ENCODE peak calls at places on chromosome 11, in ten cellular contexts. One of them, this sample, is unnamed.

GRCh38 chr11:1757861-1758610 is 5.7 kb downstream of the CTSD start:
- DNase-seq in thoracic aorta: no peak
- DNase-seq in tibial nerve: no peak
- DNase-seq in stomach: no peak
- DNase-seq in coronary artery: no peak
- DNase-seq in fibroblast of villous mesenchyme: no peak
- DNase-seq in GM23338: no peak
- DNase-seq in GM10248: no peak
- DNase-seq in fibroblast of the aortic adventitia: no peak
- DNase-seq in kidney: peak; percentile 81
- DNase-seq in this sample: no peak

GRCh38 chr11:119315139-119316016 is 1.6 kb downstream of the MCAM start:
- DNase-seq in coronary artery: no peak
- DNase-seq in fibroblast of the aortic adventitia: no peak
- DNase-seq in kidney: no peak
- DNase-seq in tibial nerve: no peak
- DNase-seq in fibroblast of villous mesenchyme: no peak
- DNase-seq in thoracic aorta: no peak
- DNase-seq in stomach: no peak
- DNase-seq in GM23338: peak; percentile 73
- DNase-seq in GM10248: no peak
- DNase-seq in this sample: no peak

GRCh38 chr11:69463181-69463891 is 18.1 kb upstream of the LINC01488 start:
- DNase-seq in thoracic aorta: no peak
- DNase-seq in GM23338: peak; percentile 65
- DNase-seq in kidney: peak; percentile 66
- DNase-seq in tibial nerve: no peak
- DNase-seq in stomach: no peak
- DNase-seq in coronary artery: no peak
- DNase-seq in fibroblast of villous mesenchyme: peak; percentile 73
- DNase-seq in fibroblast of the aortic adventitia: peak; percentile 77
- DNase-seq in GM10248: no peak
- DNase-seq in this sample: peak; percentile 44

GRCh38 chr11:103110406-103110805 is 1.2 kb downstream of the DYNC2H1 start:
- DNase-seq in kidney: no peak
- DNase-seq in tibial nerve: no peak
- DNase-seq in fibroblast of villous mesenchyme: peak; percentile 61
- DNase-seq in thoracic aorta: no peak
- DNase-seq in GM23338: no peak
- DNase-seq in fibroblast of the aortic adventitia: peak; percentile 77
- DNase-seq in coronary artery: no peak
- DNase-seq in GM10248: no peak
- DNase-seq in stomach: no peak
- DNase-seq in this sample: no peak

GRCh38 chr11:108561535-108561991 is 32.0 kb downstream of the EXPH5 start:
- DNase-seq in GM10248: no peak
- DNase-seq in coronary artery: no peak
- DNase-seq in GM23338: no peak
- DNase-seq in kidney: no peak
- DNase-seq in fibroblast of villous mesenchyme: peak; percentile 40
- DNase-seq in stomach: no peak
- DNase-seq in fibroblast of the aortic adventitia: peak; percentile 59
- DNase-seq in thoracic aorta: no peak
- DNase-seq in tibial nerve: no peak
- DNase-seq in this sample: no peak

GRCh38 chr11:79436911-79437273 is 3.9 kb downstream of the TENM4 start:
- DNase-seq in coronary artery: no peak
- DNase-seq in tibial nerve: no peak
- DNase-seq in fibroblast of the aortic adventitia: no peak
- DNase-seq in thoracic aorta: no peak
- DNase-seq in kidney: no peak
- DNase-seq in GM23338: peak; percentile 56
- DNase-seq in GM10248: no peak
- DNase-seq in fibroblast of villous mesenchyme: no peak
- DNase-seq in stomach: no peak
- DNase-seq in this sample: no peak

GRCh38 chr11:79174045-79175008 is 266.5 kb downstream of the TENM4 start:
- DNase-seq in stomach: no peak
- DNase-seq in coronary artery: no peak
- DNase-seq in fibroblast of the aortic adventitia: peak; percentile 9
- DNase-seq in GM10248: no peak
- DNase-seq in fibroblast of villous mesenchyme: no peak
- DNase-seq in tibial nerve: no peak
- DNase-seq in GM23338: peak; percentile 45
- DNase-seq in thoracic aorta: no peak
- DNase-seq in kidney: no peak
- DNase-seq in this sample: no peak

GRCh38 chr11:32198053-32198452 is 107.2 kb downstream of the RCN1 start:
- DNase-seq in tibial nerve: no peak
- DNase-seq in stomach: no peak
- DNase-seq in kidney: no peak
- DNase-seq in fibroblast of villous mesenchyme: no peak
- DNase-seq in GM23338: peak; percentile 39
- DNase-seq in GM10248: no peak
- DNase-seq in thoracic aorta: no peak
- DNase-seq in coronary artery: no peak
- DNase-seq in fibroblast of the aortic adventitia: no peak
- DNase-seq in this sample: no peak

GRCh38 chr11:108788565-108789199 is 123.8 kb downstream of the DDX10 start:
- DNase-seq in kidney: no peak
- DNase-seq in stomach: no peak
- DNase-seq in tibial nerve: no peak
- DNase-seq in GM10248: peak; percentile 24
- DNase-seq in fibroblast of villous mesenchyme: peak; percentile 51
- DNase-seq in thoracic aorta: no peak
- DNase-seq in fibroblast of the aortic adventitia: peak; percentile 59
- DNase-seq in coronary artery: no peak
- DNase-seq in GM23338: peak; percentile 75
- DNase-seq in this sample: no peak

GRCh38 chr11:114239632-114240224 is 56.5 kb upstream of the NNMT start:
- DNase-seq in thoracic aorta: no peak
- DNase-seq in fibroblast of the aortic adventitia: no peak
- DNase-seq in stomach: no peak
- DNase-seq in tibial nerve: no peak
- DNase-seq in fibroblast of villous mesenchyme: no peak
- DNase-seq in GM23338: no peak
- DNase-seq in kidney: no peak
- DNase-seq in coronary artery: no peak
- DNase-seq in GM10248: no peak
- DNase-seq in this sample: no peak
- TF ChIP-seq CTCF in thoracic aorta: no peak
- TF ChIP-seq CTCF in fibroblast of the aortic adventitia: no peak
- TF ChIP-seq CTCF in stomach: no peak
- TF ChIP-seq CTCF in tibial nerve: no peak
- TF ChIP-seq CTCF in fibroblast of villous mesenchyme: no peak
- TF ChIP-seq CTCF in GM23338: no peak
- TF ChIP-seq CTCF in kidney: no peak
- TF ChIP-seq CTCF in coronary artery: no peak
- TF ChIP-seq CTCF in GM10248: no peak
- TF ChIP-seq CTCF in this sample: no peak

DNA sequence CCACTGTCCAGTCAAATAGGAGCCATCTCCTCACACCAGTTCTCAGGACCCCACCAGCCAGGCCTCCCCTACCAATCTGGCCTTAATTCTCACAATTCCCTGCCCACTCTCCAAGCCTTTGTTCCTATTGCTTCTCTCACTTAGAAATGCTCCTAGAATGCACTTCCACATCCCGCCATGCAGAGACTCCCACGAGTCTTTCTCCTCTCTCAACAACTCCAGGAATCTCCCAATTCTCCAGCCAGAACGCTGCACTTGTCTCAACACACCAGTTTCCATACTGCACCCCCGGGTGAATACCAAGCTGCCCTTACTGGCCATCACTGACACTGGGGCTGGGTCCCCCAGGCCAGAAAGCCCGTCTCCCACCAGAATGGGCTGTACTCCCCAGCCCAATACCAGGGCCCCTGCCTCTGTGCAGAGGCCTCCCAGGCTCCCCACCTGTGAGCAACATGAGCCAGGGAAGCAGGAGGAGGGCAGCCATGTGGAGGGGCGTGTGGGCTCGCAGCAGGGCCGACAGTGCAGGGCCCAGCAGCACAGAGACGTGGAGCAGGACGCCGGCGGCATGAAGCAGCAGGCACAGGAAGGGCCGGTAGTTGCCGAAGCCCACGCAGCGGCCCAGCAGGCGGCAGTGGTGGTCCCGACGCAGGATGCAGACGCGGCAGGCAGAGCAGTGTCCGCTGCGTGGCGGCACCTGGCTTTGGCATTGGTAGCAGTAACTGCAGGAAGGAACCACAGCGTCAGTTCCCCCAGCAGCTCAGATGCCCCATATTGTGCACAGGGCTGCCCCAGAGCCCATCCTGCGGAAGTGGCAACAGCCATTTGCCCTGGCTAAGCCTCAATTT is 2.4 kb downstream of the ZDHHC24 start:
- DNase-seq in fibroblast of villous mesenchyme: peak; percentile 53
- DNase-seq in GM23338: peak; percentile 80
- DNase-seq in fibroblast of the aortic adventitia: peak; percentile 29
- DNase-seq in thoracic aorta: no peak
- DNase-seq in kidney: peak; percentile 87
- DNase-seq in stomach: peak; percentile 47
- DNase-seq in tibial nerve: no peak
- DNase-seq in GM10248: peak; percentile 72
- DNase-seq in coronary artery: no peak
- DNase-seq in this sample: no peak
- TF ChIP-seq CTCF in fibroblast of villous mesenchyme: peak; percentile 59
- TF ChIP-seq CTCF in GM23338: peak; percentile 71
- TF ChIP-seq CTCF in fibroblast of the aortic adventitia: peak; percentile 64
- TF ChIP-seq CTCF in thoracic aorta: peak; percentile 23
- TF ChIP-seq CTCF in kidney: peak; percentile 32
- TF ChIP-seq CTCF in stomach: no peak
- TF ChIP-seq CTCF in tibial nerve: peak; percentile 14
- TF ChIP-seq CTCF in GM10248: peak; percentile 66
- TF ChIP-seq CTCF in coronary artery: no peak
- TF ChIP-seq CTCF in this sample: peak; percentile 35

GRCh38 chr11:3214420-3214699 is 4.3 kb downstream of the MRGPRG start:
- DNase-seq in kidney: no peak
- DNase-seq in fibroblast of villous mesenchyme: no peak
- DNase-seq in tibial nerve: no peak
- DNase-seq in GM10248: no peak
- DNase-seq in GM23338: no peak
- DNase-seq in stomach: no peak
- DNase-seq in thoracic aorta: no peak
- DNase-seq in fibroblast of the aortic adventitia: no peak
- DNase-seq in coronary artery: no peak
- DNase-seq in this sample: no peak

GRCh38 chr11:3213659-3214419 is 4.8 kb downstream of the MRGPRG start:
- DNase-seq in kidney: peak; percentile 29
- DNase-seq in GM23338: peak; percentile 38
- DNase-seq in fibroblast of villous mesenchyme: no peak
- DNase-seq in fibroblast of the aortic adventitia: no peak
- DNase-seq in tibial nerve: peak; percentile 8
- DNase-seq in thoracic aorta: no peak
- DNase-seq in stomach: no peak
- DNase-seq in coronary artery: no peak
- DNase-seq in GM10248: no peak
- DNase-seq in this sample: no peak

GRCh38 chr11:3215346-3216026 is 3.1 kb downstream of the MRGPRG start:
- DNase-seq in GM10248: no peak
- DNase-seq in GM23338: no peak
- DNase-seq in stomach: no peak
- DNase-seq in thoracic aorta: no peak
- DNase-seq in fibroblast of villous mesenchyme: no peak
- DNase-seq in coronary artery: no peak
- DNase-seq in kidney: peak; percentile 46
- DNase-seq in fibroblast of the aortic adventitia: no peak
- DNase-seq in tibial nerve: peak; percentile 9
- DNase-seq in this sample: no peak

GRCh38 chr11:3217751-3218482 is 696 bp downstream of the MRGPRG start:
- DNase-seq in coronary artery: no peak
- DNase-seq in tibial nerve: no peak
- DNase-seq in fibroblast of villous mesenchyme: no peak
- DNase-seq in thoracic aorta: no peak
- DNase-seq in stomach: no peak
- DNase-seq in fibroblast of the aortic adventitia: no peak
- DNase-seq in GM23338: no peak
- DNase-seq in GM10248: no peak
- DNase-seq in kidney: peak; percentile 77
- DNase-seq in this sample: no peak

GRCh38 chr11:3216027-3216525 is 2.5 kb downstream of the MRGPRG start:
- DNase-seq in thoracic aorta: no peak
- DNase-seq in stomach: no peak
- DNase-seq in fibroblast of the aortic adventitia: no peak
- DNase-seq in fibroblast of villous mesenchyme: no peak
- DNase-seq in tibial nerve: no peak
- DNase-seq in coronary artery: no peak
- DNase-seq in GM23338: no peak
- DNase-seq in kidney: no peak
- DNase-seq in GM10248: no peak
- DNase-seq in this sample: no peak
- TF ChIP-seq CTCF in thoracic aorta: no peak
- TF ChIP-seq CTCF in stomach: no peak
- TF ChIP-seq CTCF in fibroblast of the aortic adventitia: no peak
- TF ChIP-seq CTCF in fibroblast of villous mesenchyme: no peak
- TF ChIP-seq CTCF in tibial nerve: no peak
- TF ChIP-seq CTCF in coronary artery: no peak
- TF ChIP-seq CTCF in GM23338: no peak
- TF ChIP-seq CTCF in kidney: no peak
- TF ChIP-seq CTCF in GM10248: no peak
- TF ChIP-seq CTCF in this sample: no peak

DNA sequence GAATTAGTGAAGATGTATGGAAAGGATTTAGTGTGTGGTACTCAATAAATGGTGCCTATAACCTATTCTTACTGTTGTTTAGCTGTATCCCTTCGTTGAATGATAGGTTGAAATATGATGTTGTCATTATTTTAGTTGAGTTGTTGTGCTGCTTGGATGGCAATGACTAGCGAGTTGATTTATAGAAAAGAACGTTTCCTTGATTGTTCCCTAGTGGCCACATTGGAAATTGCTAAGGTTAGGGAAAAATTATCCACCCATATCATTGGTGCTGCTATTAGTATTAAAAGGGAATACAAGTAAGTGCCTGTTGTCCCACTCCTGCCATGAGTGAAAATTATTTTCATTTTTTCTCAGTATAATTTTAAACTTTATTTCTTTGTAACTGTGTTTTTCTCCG is 14.5 kb downstream of the EMSY start:
- DNase-seq in fibroblast of villous mesenchyme: no peak
- DNase-seq in stomach: no peak
- DNase-seq in thoracic aorta: no peak
- DNase-seq in coronary artery: no peak
- DNase-seq in kidney: no peak
- DNase-seq in GM23338: peak; percentile 68
- DNase-seq in tibial nerve: no peak
- DNase-seq in fibroblast of the aortic adventitia: no peak
- DNase-seq in GM10248: no peak
- DNase-seq in this sample: no peak
- TF ChIP-seq CTCF in fibroblast of villous mesenchyme: peak; percentile 40
- TF ChIP-seq CTCF in stomach: peak; percentile 31
- TF ChIP-seq CTCF in thoracic aorta: peak; percentile 41
- TF ChIP-seq CTCF in coronary artery: peak; percentile 32
- TF ChIP-seq CTCF in kidney: peak; percentile 14
- TF ChIP-seq CTCF in GM23338: peak; percentile 44
- TF ChIP-seq CTCF in tibial nerve: no peak
- TF ChIP-seq CTCF in fibroblast of the aortic adventitia: peak; percentile 56
- TF ChIP-seq CTCF in GM10248: peak; percentile 8
- TF ChIP-seq CTCF in this sample: peak; percentile 15